ENCODE peak calls at places on chromosomes 5 and 9, in six cellular contexts. Q is Peyer's patch, X is breast epithelium, R is esophagus squamous epithelium, U is endothelial cell of umbilical vein, A is adrenal gland. W is an unnamed sample.

GRCh38 chr9:135665795-135666189 is 2.7 kb downstream of the LCN9 start:
- DNase-seq in X (no peak), R (no peak), Q (peak), U (no peak), A (no peak), W (no peak)

GRCh38 chr9:7150153-7150890 is 392.5 kb downstream of the KDM4C start:
- DNase-seq in A (no peak), U (no peak), Q (no peak), R (no peak), X (no peak), W (no peak)

GRCh38 chr9:37904647-37905505 is 949 bp upstream of the SLC25A51 start:
- DNase-seq in U (no peak), Q (no peak), R (no peak), A (no peak), X (no peak), W (no peak)

GRCh38 chr9:121906074-121906520 is 187.0 kb downstream of the TTLL11 start:
- DNase-seq in Q (no peak), A (no peak), R (no peak), X (no peak), U (peak), W (no peak)

GRCh38 chr9:135249711-135250110 is 162.2 kb downstream of the OLFM1 start:
- DNase-seq in A (no peak), X (no peak), R (no peak), U (no peak), Q (no peak), W (no peak)

GRCh38 chr5:135116146-135116545 is 82.1 kb upstream of the PITX1 start:
- DNase-seq in Q (peak), U (no peak), R (no peak), X (no peak), A (peak), W (peak)

GRCh38 chr5:133842846-133843725 is 125.3 kb downstream of the C5orf15 start:
- DNase-seq in X (no peak), A (no peak), Q (peak), U (no peak), R (no peak), W (no peak)

GRCh38 chr9:113153599-113153998 is 2.8 kb downstream of the SLC31A2 start:
- DNase-seq in R (no peak), X (no peak), A (no peak), Q (no peak), U (no peak), W (no peak)

GRCh38 chr5:101431201-101431600 is 528.1 kb upstream of the ST8SIA4 start:
- DNase-seq in Q (no peak), U (no peak), A (no peak), R (no peak), X (no peak), W (no peak)

GRCh38 chr5:77957931-77958476 is 181.9 kb upstream of the TBCA start:
- DNase-seq in A (no peak), X (no peak), R (no peak), U (no peak), Q (no peak), W (no peak)

GRCh38 chr9:135300346-135301141 is 179.0 kb upstream of the PPP1R26 start:
- DNase-seq in X (no peak), U (no peak), R (no peak), A (no peak), Q (no peak), W (no peak)

GRCh38 chr5:153147891-153148623 is 342.4 kb upstream of the GRIA1 start:
- DNase-seq in X (no peak), A (no peak), Q (no peak), U (no peak), R (no peak), W (no peak)

GRCh38 chr5:143652104-143652700 is 159.8 kb upstream of the HMHB1 start:
- DNase-seq in A (no peak), R (no peak), U (no peak), Q (no peak), X (no peak), W (no peak)

GRCh38 chr5:157253547-157253946 is 12.4 kb upstream of the CYFIP2 start:
- DNase-seq in Q (peak), A (peak), U (peak), X (no peak), R (no peak), W (peak)

GRCh38 chr5:170389250-170389902 is at the start of gene KCNMB1:
- DNase-seq in R (no peak), A (no peak), U (no peak), Q (no peak), X (peak), W (no peak)

GRCh38 chr5:80411589-80412219 is 3.8 kb downstream of the ZFYVE16 start:
- DNase-seq in X (no peak), U (no peak), Q (no peak), R (no peak), A (peak), W (no peak)

GRCh38 chr5:149428032-149428431 is 48.9 kb upstream of the IL17B start:
- DNase-seq in Q (no peak), A (no peak), X (no peak), R (no peak), U (no peak), W (no peak)

GRCh38 chr5:149432377-149432776 is 53.3 kb upstream of the IL17B start:
- DNase-seq in Q (no peak), U (no peak), X (no peak), A (no peak), R (no peak), W (no peak)

GRCh38 chr5:149432861-149433462 is 53.9 kb upstream of the IL17B start:
- DNase-seq in U (no peak), A (no peak), X (no peak), R (no peak), Q (no peak), W (no peak)

GRCh38 chr5:149427374-149427773 is 48.3 kb upstream of the IL17B start:
- DNase-seq in U (no peak), R (no peak), A (no peak), Q (no peak), X (no peak), W (no peak)

GRCh38 chr5:149429839-149430721 is 51.0 kb upstream of the IL17B start:
- DNase-seq in R (no peak), A (peak), X (peak), U (peak), Q (no peak), W (no peak)
- H3K27ac ChIP-seq in R (peak), A (peak), X (peak), U (no peak), Q (peak), W (peak)

GRCh38 chr5:115296130-115296997 is at the start of gene CCDC112:
- DNase-seq in U (peak), Q (peak), R (peak), X (peak), A (peak), W (peak)
- TF ChIP-seq POLR2A in U (peak), Q (peak), R (peak), X (no peak), A (peak), W (peak)

GRCh38 chr5:9533096-9533495 is 12.8 kb downstream of the SEMA5A start:
- DNase-seq in U (no peak), R (no peak), X (no peak), Q (no peak), A (no peak), W (no peak)
- H3K27ac ChIP-seq in U (no peak), R (no peak), X (peak), Q (no peak), A (no peak), W (no peak)

GRCh38 chr9:131403493-131403773 is 9.5 kb downstream of the PRRC2B start:
- DNase-seq in R (no peak), X (no peak), A (no peak), U (no peak), Q (no peak), W (no peak)

GRCh38 chr9:131404581-131404980 is 10.7 kb downstream of the PRRC2B start:
- DNase-seq in X (no peak), U (no peak), R (no peak), Q (no peak), A (no peak), W (no peak)

GRCh38 chr9:131404987-131405386 is 11.1 kb downstream of the PRRC2B start:
- DNase-seq in Q (no peak), A (peak), U (no peak), X (no peak), R (no peak), W (no peak)

GRCh38 chr9:131402073-131402472 is 8.2 kb downstream of the PRRC2B start:
- DNase-seq in U (no peak), Q (no peak), R (no peak), A (peak), X (no peak), W (no peak)

GRCh38 chr9:131402738-131403492 is 9.0 kb downstream of the PRRC2B start:
- DNase-seq in A (peak), X (peak), U (peak), R (no peak), Q (peak), W (peak)
- TF ChIP-seq POLR2A in A (no peak), X (no peak), U (peak), R (no peak), Q (no peak), W (no peak)

W was measured in prostate gland.